ENCODE peak calls at places on chromosomes 5 and 9, in seven cellular contexts. Y is cardiac muscle cell, L is endothelial cell of umbilical vein, I is kidney, V is heart left ventricle, Q is neural crest cell, D is cardiac fibroblast. W is an unnamed sample.

GRCh38 chr9:137044502-137045177 is 1.3 kb downstream of the NPDC1 start:
- DNase-seq in I (peak; percentile 89), V (no peak), D (no peak), Q (no peak), Y (no peak), L (peak; percentile 31), W (no peak)

GRCh38 chr5:162227075-162227474 is 159.5 kb downstream of the GABRG2 start:
- DNase-seq in Q (no peak), V (no peak), I (no peak), Y (peak; percentile 41), D (no peak), L (no peak), W (no peak)

GRCh38 chr5:144487207-144487606 is 316.5 kb downstream of the KCTD16 start:
- DNase-seq in Y (no peak), D (no peak), Q (no peak), L (no peak), V (no peak), I (no peak), W (no peak)

GRCh38 chr9:103714992-103715391 is 379.1 kb upstream of the SMC2 start:
- DNase-seq in I (no peak), V (no peak), D (no peak), L (no peak), Y (no peak), Q (no peak), W (no peak)

GRCh38 chr5:170757182-170757601 is 26.3 kb upstream of the GABRP start:
- DNase-seq in Q (no peak), D (peak; percentile 21), L (peak; percentile 82), V (peak; percentile 45), I (no peak), Y (no peak), W (peak; percentile 36)

GRCh38 chr5:57834829-57835554 is 352.4 kb upstream of the ACTBL2 start:
- DNase-seq in I (no peak), L (peak; percentile 83), D (peak; percentile 32), Q (no peak), Y (peak; percentile 43), V (no peak), W (no peak)

GRCh38 chr9:17761984-17762676 is 183.3 kb downstream of the SH3GL2 start:
- DNase-seq in V (no peak), Q (no peak), L (no peak), I (no peak), Y (no peak), D (no peak), W (no peak)

GRCh38 chr9:132752877-132753592 is 82.8 kb downstream of the GTF3C4 start:
- DNase-seq in I (peak; percentile 48), V (no peak), Y (no peak), L (no peak), Q (no peak), D (no peak), W (no peak)

GRCh38 chr5:133369161-133369783 is 243.1 kb downstream of the FSTL4 start:
- DNase-seq in L (no peak), V (no peak), Y (no peak), D (no peak), Q (no peak), I (no peak), W (no peak)

GRCh38 chr9:120394058-120394669 is 185.8 kb downstream of the CDK5RAP2 start:
- DNase-seq in V (no peak), I (no peak), Q (no peak), Y (no peak), D (peak; percentile 91), L (no peak), W (peak; percentile 90)

GRCh38 chr5:133408322-133408721 is 204.0 kb downstream of the FSTL4 start:
- DNase-seq in D (no peak), Q (no peak), I (no peak), V (no peak), L (no peak), Y (no peak), W (no peak)

GRCh38 chr9:127222388-127223095 is 42.0 kb upstream of the GARNL3 start:
- DNase-seq in D (no peak), Y (no peak), V (no peak), Q (no peak), I (no peak), L (no peak), W (no peak)

GRCh38 chr9:127224178-127224882 is 40.2 kb upstream of the GARNL3 start:
- DNase-seq in D (peak; percentile 59), I (peak; percentile 98), Y (peak; percentile 95), Q (peak; percentile 86), L (peak; percentile 86), V (peak; percentile 92), W (peak; percentile 35)

GRCh38 chr9:127223266-127223665 is 41.3 kb upstream of the GARNL3 start:
- DNase-seq in D (no peak), Y (no peak), I (no peak), Q (no peak), L (no peak), V (no peak), W (no peak)

GRCh38 chr9:127224883-127225739 is 39.5 kb upstream of the GARNL3 start:
- DNase-seq in Y (peak; percentile 99), D (peak; percentile 85), Q (peak; percentile 96), I (peak; percentile 99), V (peak; percentile 98), L (peak; percentile 84), W (peak; percentile 70)

DNA sequence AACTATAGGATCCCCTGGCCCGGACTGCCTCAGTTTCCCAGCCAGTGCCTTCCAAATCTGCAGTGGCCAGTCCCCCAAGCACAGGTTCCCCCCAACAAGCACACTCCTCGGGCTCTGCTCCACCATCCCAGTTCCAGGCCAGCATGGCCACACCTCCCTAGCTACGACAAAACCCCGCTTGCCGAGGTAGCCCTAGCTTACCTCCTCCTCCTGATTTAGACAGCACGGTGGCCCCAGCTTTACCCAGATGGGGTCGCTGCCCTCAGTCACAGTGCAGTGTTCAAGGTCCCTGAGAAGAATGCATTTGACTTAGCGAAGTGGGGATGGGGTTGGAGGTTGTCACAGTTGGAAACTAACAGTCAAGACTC is 40.8 kb upstream of the GARNL3 start:
- DNase-seq in V (no peak), Q (no peak), D (no peak), I (peak; percentile 80), L (no peak), Y (peak; percentile 11), W (no peak)
- TF ChIP-seq CTCF in V (no peak), Q (no peak), D (no peak), I (no peak), L (no peak), Y (no peak), W (no peak)

GRCh38 chr9:32398207-32398606 is 13.8 kb downstream of the ACO1 start:
- DNase-seq in I (no peak), D (peak; percentile 73), V (no peak), L (no peak), Q (no peak), Y (no peak), W (peak; percentile 39)

GRCh38 chr9:32403567-32403966 is 19.1 kb downstream of the ACO1 start:
- DNase-seq in V (no peak), Q (no peak), I (no peak), L (no peak), Y (no peak), D (peak; percentile 22), W (no peak)

GRCh38 chr9:32401471-32401870 is 17.0 kb downstream of the ACO1 start:
- DNase-seq in L (no peak), Y (no peak), V (no peak), D (no peak), I (no peak), Q (no peak), W (no peak)

GRCh38 chr9:32395483-32396216 is 11.2 kb downstream of the ACO1 start:
- DNase-seq in Q (no peak), V (peak; percentile 49), I (peak; percentile 81), Y (no peak), L (peak; percentile 95), D (peak; percentile 98), W (peak; percentile 86)

DNA sequence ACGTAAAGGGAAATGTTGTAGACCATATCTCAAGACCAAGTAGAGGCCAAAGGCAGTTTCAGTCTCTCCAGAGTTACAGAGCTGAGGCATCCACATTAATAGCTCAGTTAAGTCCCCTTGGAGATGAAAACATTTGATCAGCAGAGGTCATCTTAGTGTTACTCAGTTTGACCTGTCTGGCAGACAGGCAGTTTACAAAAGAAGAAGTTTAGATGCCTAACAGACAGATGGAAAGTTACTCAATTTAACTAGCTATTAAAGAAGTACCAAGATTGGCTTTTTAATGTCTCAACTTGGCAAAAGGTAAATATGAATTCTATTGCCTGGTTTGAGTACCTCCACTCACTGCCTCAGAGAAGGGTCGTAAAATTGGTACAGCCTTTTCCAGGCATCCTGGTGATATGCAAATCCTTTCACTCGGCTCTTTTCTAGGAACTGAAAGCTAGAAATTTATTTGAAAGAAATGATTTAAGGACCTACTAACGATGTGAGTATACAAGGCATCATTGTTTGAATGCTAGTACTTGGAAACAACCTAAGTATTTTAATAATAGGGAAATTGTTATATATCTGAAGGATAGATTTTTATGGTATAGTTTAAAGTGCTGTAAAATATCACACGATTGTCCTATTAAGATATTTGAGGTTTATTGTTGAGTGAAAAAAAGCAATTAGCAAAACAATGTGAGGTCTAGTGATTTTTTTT is 14.8 kb downstream of the ACO1 start:
- DNase-seq in I (no peak), Q (no peak), V (no peak), L (no peak), Y (no peak), D (no peak), W (no peak)
- TF ChIP-seq CTCF in I (no peak), Q (no peak), V (no peak), L (no peak), Y (no peak), D (no peak), W (no peak)

GRCh38 chr5:181042722-181043121 is 2.7 kb downstream of the BTNL9 start:
- DNase-seq in L (no peak), Q (no peak), V (no peak), I (no peak), D (no peak), Y (no peak), W (no peak)

GRCh38 chr5:181045316-181045715 is 5.2 kb downstream of the BTNL9 start:
- DNase-seq in V (no peak), I (no peak), Y (no peak), Q (no peak), L (no peak), D (no peak), W (no peak)

GRCh38 chr5:181043285-181044092 is 3.4 kb downstream of the BTNL9 start:
- DNase-seq in V (peak; percentile 42), Q (no peak), L (no peak), I (no peak), D (no peak), Y (no peak), W (no peak)

GRCh38 chr5:181044662-181045305 is 4.7 kb downstream of the BTNL9 start:
- DNase-seq in Q (no peak), L (no peak), V (peak; percentile 68), D (peak; percentile 49), Y (no peak), I (no peak), W (no peak)

DNA sequence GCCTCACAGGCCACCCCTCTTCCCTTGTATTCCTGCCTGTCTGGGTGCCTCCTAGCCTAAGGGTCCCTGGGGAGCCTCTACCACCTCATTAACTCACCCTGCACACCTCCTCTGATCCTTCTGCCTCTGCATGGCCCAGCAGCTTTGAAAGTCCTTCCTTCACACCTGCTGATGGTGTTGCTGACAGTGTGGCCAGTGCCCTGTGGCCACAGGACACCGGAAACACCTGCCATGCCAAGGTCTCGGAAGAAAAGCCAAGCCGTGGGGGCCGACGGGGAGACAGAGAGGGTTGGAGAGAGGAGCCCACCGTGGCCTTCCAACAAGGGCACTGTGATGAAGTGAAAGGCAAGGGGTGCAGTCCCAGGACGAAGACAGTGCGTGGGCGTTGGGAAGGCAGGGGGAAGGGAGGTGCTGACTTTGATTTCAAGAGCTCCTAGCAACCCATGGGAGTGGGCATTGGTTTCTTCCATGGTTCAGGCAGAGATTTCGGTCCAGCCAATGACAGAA is 4.1 kb downstream of the BTNL9 start:
- DNase-seq in V (no peak), Y (no peak), L (no peak), Q (no peak), I (no peak), D (no peak), W (no peak)
- TF ChIP-seq CTCF in V (no peak), Y (no peak), L (no peak), Q (no peak), I (no peak), D (no peak), W (no peak)

GRCh38 chr5:16489322-16489791 is 23.8 kb upstream of the ZNF622 start:
- DNase-seq in I (no peak), D (peak; percentile 76), V (no peak), L (peak; percentile 41), Q (no peak), Y (peak; percentile 61), W (peak; percentile 60)
- TF ChIP-seq CTCF in I (peak; percentile 66), D (peak; percentile 62), V (peak; percentile 69), L (peak; percentile 5), Q (peak; percentile 81), Y (peak; percentile 73), W (peak; percentile 82)